ENCODE peak calls at places on chromosomes 3 and 15, in six cellular contexts. One of them, this sample, is unnamed.

GRCh38 chr3:43753743-43754142 is 63.0 kb downstream of the ABHD5 start:
- DNase-seq in CD8-positive, alpha-beta memory T cell: no peak
- DNase-seq in HepG2: no peak
- DNase-seq in astrocyte of the spinal cord: peak
- DNase-seq in ovary: no peak
- DNase-seq in GM23338: no peak
- DNase-seq in this sample: no peak

GRCh38 chr15:88664151-88664778 is 25.4 kb downstream of the ISG20 start:
- DNase-seq in CD8-positive, alpha-beta memory T cell: peak
- DNase-seq in HepG2: no peak
- DNase-seq in astrocyte of the spinal cord: no peak
- DNase-seq in ovary: no peak
- DNase-seq in GM23338: peak
- DNase-seq in this sample: no peak

GRCh38 chr15:93495799-93496637 is 407.0 kb upstream of the RGMA start:
- DNase-seq in CD8-positive, alpha-beta memory T cell: no peak
- DNase-seq in HepG2: no peak
- DNase-seq in astrocyte of the spinal cord: no peak
- DNase-seq in ovary: no peak
- DNase-seq in GM23338: peak
- DNase-seq in this sample: no peak

GRCh38 chr3:11195721-11196332 is 41.5 kb downstream of the HRH1 start:
- DNase-seq in CD8-positive, alpha-beta memory T cell: no peak
- DNase-seq in HepG2: no peak
- DNase-seq in astrocyte of the spinal cord: peak
- DNase-seq in ovary: no peak
- DNase-seq in GM23338: peak
- DNase-seq in this sample: no peak

GRCh38 chr3:127482216-127483004 is 108.1 kb downstream of the TPRA1 start:
- DNase-seq in CD8-positive, alpha-beta memory T cell: no peak
- DNase-seq in HepG2: no peak
- DNase-seq in astrocyte of the spinal cord: no peak
- DNase-seq in ovary: peak
- DNase-seq in GM23338: no peak
- DNase-seq in this sample: peak

GRCh38 chr15:25133804-25134203 is 179.0 kb downstream of the SNRPN start:
- DNase-seq in CD8-positive, alpha-beta memory T cell: no peak
- DNase-seq in HepG2: no peak
- DNase-seq in astrocyte of the spinal cord: no peak
- DNase-seq in ovary: no peak
- DNase-seq in GM23338: no peak
- DNase-seq in this sample: no peak

GRCh38 chr3:72379500-72380187 is 468.6 kb downstream of the SHQ1 start:
- DNase-seq in CD8-positive, alpha-beta memory T cell: no peak
- DNase-seq in HepG2: no peak
- DNase-seq in astrocyte of the spinal cord: no peak
- DNase-seq in ovary: no peak
- DNase-seq in GM23338: no peak
- DNase-seq in this sample: no peak

GRCh38 chr3:8445861-8446260 is 55.8 kb upstream of the LMCD1 start:
- DNase-seq in CD8-positive, alpha-beta memory T cell: no peak
- DNase-seq in HepG2: no peak
- DNase-seq in astrocyte of the spinal cord: peak
- DNase-seq in ovary: no peak
- DNase-seq in GM23338: no peak
- DNase-seq in this sample: no peak

GRCh38 chr15:50860824-50861223 is 47.7 kb upstream of the AP4E1 start:
- DNase-seq in CD8-positive, alpha-beta memory T cell: no peak
- DNase-seq in HepG2: no peak
- DNase-seq in astrocyte of the spinal cord: no peak
- DNase-seq in ovary: no peak
- DNase-seq in GM23338: no peak
- DNase-seq in this sample: no peak

GRCh38 chr15:42273900-42274692 is 863 bp upstream of the TMEM87A start:
- DNase-seq in CD8-positive, alpha-beta memory T cell: peak
- DNase-seq in HepG2: peak
- DNase-seq in astrocyte of the spinal cord: peak
- DNase-seq in ovary: peak
- DNase-seq in GM23338: peak
- DNase-seq in this sample: peak

GRCh38 chr15:59545573-59545972 is 66.0 kb upstream of the GCNT3 start:
- DNase-seq in CD8-positive, alpha-beta memory T cell: no peak
- DNase-seq in HepG2: peak
- DNase-seq in astrocyte of the spinal cord: no peak
- DNase-seq in ovary: no peak
- DNase-seq in GM23338: no peak
- DNase-seq in this sample: no peak

GRCh38 chr3:123338620-123339061 is 110.2 kb downstream of the ADCY5 start:
- DNase-seq in CD8-positive, alpha-beta memory T cell: no peak
- DNase-seq in HepG2: no peak
- DNase-seq in astrocyte of the spinal cord: no peak
- DNase-seq in ovary: peak
- DNase-seq in GM23338: no peak
- DNase-seq in this sample: no peak

GRCh38 chr3:74546426-74546825 is 68.0 kb downstream of the CNTN3 start:
- DNase-seq in CD8-positive, alpha-beta memory T cell: no peak
- DNase-seq in HepG2: no peak
- DNase-seq in astrocyte of the spinal cord: peak
- DNase-seq in ovary: no peak
- DNase-seq in GM23338: no peak
- DNase-seq in this sample: no peak

GRCh38 chr3:56885461-56885860 is 83.7 kb upstream of the ARHGEF3 start:
- DNase-seq in CD8-positive, alpha-beta memory T cell: no peak
- DNase-seq in HepG2: no peak
- DNase-seq in astrocyte of the spinal cord: no peak
- DNase-seq in ovary: no peak
- DNase-seq in GM23338: no peak
- DNase-seq in this sample: no peak

GRCh38 chr3:46947981-46948791 is 28.4 kb downstream of the CCDC12 start:
- DNase-seq in CD8-positive, alpha-beta memory T cell: peak
- DNase-seq in HepG2: peak
- DNase-seq in astrocyte of the spinal cord: no peak
- DNase-seq in ovary: no peak
- DNase-seq in GM23338: no peak
- DNase-seq in this sample: peak

GRCh38 chr15:66941231-66941711 is 124.1 kb upstream of the SMAD3 start:
- DNase-seq in CD8-positive, alpha-beta memory T cell: no peak
- DNase-seq in HepG2: no peak
- DNase-seq in astrocyte of the spinal cord: no peak
- DNase-seq in ovary: no peak
- DNase-seq in GM23338: no peak
- DNase-seq in this sample: no peak
- H3K4me3 ChIP-seq in CD8-positive, alpha-beta memory T cell: no peak
- H3K4me3 ChIP-seq in HepG2: no peak
- H3K4me3 ChIP-seq in astrocyte of the spinal cord: no peak
- H3K4me3 ChIP-seq in ovary: no peak
- H3K4me3 ChIP-seq in GM23338: no peak
- H3K4me3 ChIP-seq in this sample: no peak

DNA sequence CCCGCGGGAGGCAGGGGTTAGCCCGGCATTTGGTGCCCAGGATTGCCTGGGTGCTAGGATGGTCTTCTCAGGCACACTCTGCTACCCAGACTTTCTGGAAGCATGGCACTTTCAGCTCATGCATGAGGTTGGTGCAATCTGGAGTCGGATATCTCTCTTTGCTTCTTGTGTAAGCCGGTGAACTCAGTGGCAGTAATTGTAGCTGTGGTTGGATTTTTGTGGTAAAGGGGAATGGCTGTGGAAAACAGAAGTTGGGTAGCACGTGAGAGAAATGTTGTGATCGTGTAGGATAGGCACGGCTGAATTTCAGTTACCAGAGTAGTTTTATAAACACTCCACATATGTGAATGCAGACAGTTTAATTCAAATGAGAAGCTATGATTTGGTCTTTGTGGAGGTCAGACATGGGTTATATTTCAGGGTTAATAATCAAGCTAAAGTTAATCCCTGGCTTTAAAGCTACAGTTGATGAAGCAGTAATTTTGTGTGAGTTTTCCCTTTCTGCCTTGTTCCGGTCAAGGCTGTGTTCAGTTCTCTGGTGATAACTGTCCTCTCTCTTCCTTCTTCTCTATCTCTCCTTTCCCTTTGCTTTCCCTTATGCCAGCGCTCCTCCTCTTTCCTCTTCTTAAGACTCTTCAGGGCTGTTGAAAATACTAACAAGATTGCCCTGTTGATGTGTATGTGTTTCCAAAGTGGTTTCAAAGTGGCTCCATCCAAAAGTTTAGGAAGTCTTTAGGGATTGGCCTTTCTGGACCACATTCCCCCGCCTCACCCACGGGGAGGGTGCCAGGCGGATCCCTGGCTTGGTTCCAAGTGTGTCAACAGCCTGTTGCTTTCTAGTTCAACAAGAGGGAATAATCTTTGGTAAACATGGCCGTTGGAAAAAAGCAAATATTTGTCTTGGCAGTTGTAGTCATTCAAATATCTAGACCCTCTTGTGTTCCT is 404.6 kb upstream of the C2CD4B start:
- DNase-seq in CD8-positive, alpha-beta memory T cell: no peak
- DNase-seq in HepG2: peak
- DNase-seq in astrocyte of the spinal cord: peak
- DNase-seq in ovary: peak
- DNase-seq in GM23338: no peak
- DNase-seq in this sample: peak
- H3K4me3 ChIP-seq in CD8-positive, alpha-beta memory T cell: no peak
- H3K4me3 ChIP-seq in HepG2: peak
- H3K4me3 ChIP-seq in astrocyte of the spinal cord: no peak
- H3K4me3 ChIP-seq in ovary: no peak
- H3K4me3 ChIP-seq in GM23338: no peak
- H3K4me3 ChIP-seq in this sample: no peak

DNA sequence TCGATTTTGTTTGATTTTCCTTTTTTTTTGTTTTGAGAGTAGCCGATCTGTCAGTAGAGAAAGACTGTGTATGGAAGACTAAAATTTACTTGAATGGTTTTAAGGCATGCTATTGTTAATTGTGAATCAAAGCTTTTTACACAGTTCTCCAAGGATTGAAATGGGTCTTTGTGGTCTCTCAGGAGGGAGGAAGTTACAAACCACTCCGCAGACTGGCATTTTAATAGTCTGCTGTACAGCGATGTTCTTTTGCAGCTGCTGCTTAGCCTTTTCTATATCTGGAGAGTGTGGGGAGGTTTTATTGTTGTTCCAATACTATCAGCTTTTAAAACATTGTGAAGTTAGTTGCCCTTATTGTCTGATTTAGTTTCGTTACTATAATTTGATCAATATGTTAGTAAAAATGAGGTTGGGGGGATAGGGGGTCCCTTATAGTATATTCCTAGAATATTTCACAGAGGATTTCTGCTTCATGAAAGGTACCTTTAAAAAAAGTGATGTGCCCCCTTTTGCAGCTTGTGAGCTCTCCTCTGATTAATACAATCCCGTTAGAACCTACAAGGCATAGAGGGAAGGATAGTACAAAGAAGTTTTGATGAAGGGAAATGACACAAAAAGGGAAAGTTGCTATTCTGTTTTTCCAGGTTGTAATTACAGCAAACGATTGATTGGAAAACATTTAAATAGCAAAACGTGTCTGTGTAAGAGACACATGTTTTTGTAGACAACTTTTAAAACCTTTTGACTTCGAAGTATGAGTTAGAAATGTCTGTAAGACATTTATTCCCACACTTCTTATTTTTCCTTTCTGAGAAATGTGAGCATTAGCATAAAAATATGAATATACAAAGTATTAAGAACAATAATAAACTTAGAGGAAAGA is 158.3 kb upstream of the CGNL1 start:
- DNase-seq in CD8-positive, alpha-beta memory T cell: no peak
- DNase-seq in HepG2: no peak
- DNase-seq in astrocyte of the spinal cord: peak
- DNase-seq in ovary: no peak
- DNase-seq in GM23338: no peak
- DNase-seq in this sample: no peak
- H3K4me3 ChIP-seq in CD8-positive, alpha-beta memory T cell: no peak
- H3K4me3 ChIP-seq in HepG2: no peak
- H3K4me3 ChIP-seq in astrocyte of the spinal cord: no peak
- H3K4me3 ChIP-seq in ovary: no peak
- H3K4me3 ChIP-seq in GM23338: no peak
- H3K4me3 ChIP-seq in this sample: no peak

GRCh38 chr3:189677667-189678066 is 46.5 kb downstream of the TP63 start:
- DNase-seq in CD8-positive, alpha-beta memory T cell: no peak
- DNase-seq in HepG2: no peak
- DNase-seq in astrocyte of the spinal cord: no peak
- DNase-seq in ovary: no peak
- DNase-seq in GM23338: no peak
- DNase-seq in this sample: no peak
- H3K4me3 ChIP-seq in CD8-positive, alpha-beta memory T cell: no peak
- H3K4me3 ChIP-seq in HepG2: no peak
- H3K4me3 ChIP-seq in astrocyte of the spinal cord: no peak
- H3K4me3 ChIP-seq in ovary: no peak
- H3K4me3 ChIP-seq in GM23338: no peak
- H3K4me3 ChIP-seq in this sample: no peak

GRCh38 chr15:99442268-99442897 is 123.4 kb upstream of the MEF2A start:
- DNase-seq in CD8-positive, alpha-beta memory T cell: no peak
- DNase-seq in HepG2: no peak
- DNase-seq in astrocyte of the spinal cord: peak
- DNase-seq in ovary: peak
- DNase-seq in GM23338: no peak
- DNase-seq in this sample: peak

GRCh38 chr15:99441427-99441766 is 124.4 kb upstream of the MEF2A start:
- DNase-seq in CD8-positive, alpha-beta memory T cell: no peak
- DNase-seq in HepG2: no peak
- DNase-seq in astrocyte of the spinal cord: no peak
- DNase-seq in ovary: no peak
- DNase-seq in GM23338: no peak
- DNase-seq in this sample: no peak

GRCh38 chr15:99443056-99443756 is 122.6 kb upstream of the MEF2A start:
- DNase-seq in CD8-positive, alpha-beta memory T cell: no peak
- DNase-seq in HepG2: no peak
- DNase-seq in astrocyte of the spinal cord: no peak
- DNase-seq in ovary: peak
- DNase-seq in GM23338: no peak
- DNase-seq in this sample: no peak

GRCh38 chr15:99440551-99441426 is 125.0 kb upstream of the MEF2A start:
- DNase-seq in CD8-positive, alpha-beta memory T cell: no peak
- DNase-seq in HepG2: no peak
- DNase-seq in astrocyte of the spinal cord: no peak
- DNase-seq in ovary: peak
- DNase-seq in GM23338: no peak
- DNase-seq in this sample: no peak

GRCh38 chr15:99441871-99442267 is 123.9 kb upstream of the MEF2A start:
- DNase-seq in CD8-positive, alpha-beta memory T cell: no peak
- DNase-seq in HepG2: no peak
- DNase-seq in astrocyte of the spinal cord: no peak
- DNase-seq in ovary: no peak
- DNase-seq in GM23338: no peak
- DNase-seq in this sample: no peak
- H3K4me3 ChIP-seq in CD8-positive, alpha-beta memory T cell: no peak
- H3K4me3 ChIP-seq in HepG2: no peak
- H3K4me3 ChIP-seq in astrocyte of the spinal cord: no peak
- H3K4me3 ChIP-seq in ovary: no peak
- H3K4me3 ChIP-seq in GM23338: no peak
- H3K4me3 ChIP-seq in this sample: no peak